ENCODE peak calls at places on chromosomes 3 and 15, in four cellular contexts. N is Caco-2; U is NCI-H2171; R is activated naive CD4-positive, alpha-beta T cell. H is an unnamed sample.

GRCh38 chr3:124634210-124635168 is 95.8 kb upstream of the UMPS start:
- DNase-seq in N (peak), U (no peak), R (no peak), H (no peak)

GRCh38 chr3:106794442-106794841 is 582.8 kb upstream of the CCDC54 start:
- DNase-seq in N (no peak), U (no peak), R (no peak), H (no peak)

GRCh38 chr15:88917764-88918163 is 4.6 kb upstream of the MFGE8 start:
- DNase-seq in N (no peak), U (no peak), R (no peak), H (peak)

GRCh38 chr3:57852896-57853295 is 96.8 kb downstream of the SLMAP start:
- DNase-seq in N (no peak), U (no peak), R (no peak), H (peak)

GRCh38 chr3:138222888-138223287 is 35.8 kb downstream of the ARMC8 start:
- DNase-seq in N (no peak), U (no peak), R (no peak), H (no peak)

GRCh38 chr3:103056953-103057450 is 622.2 kb downstream of the ZPLD1 start:
- DNase-seq in N (no peak), U (no peak), R (no peak), H (no peak)

GRCh38 chr15:25242957-25243799 is 195.6 kb downstream of the UBE3A start:
- DNase-seq in N (no peak), U (no peak), R (no peak), H (no peak)

GRCh38 chr3:155101398-155101797 is 21.3 kb downstream of the MME start:
- DNase-seq in N (no peak), U (no peak), R (no peak), H (peak)

GRCh38 chr15:99454107-99454809 is 111.5 kb upstream of the MEF2A start:
- DNase-seq in N (no peak), U (no peak), R (no peak), H (no peak)

GRCh38 chr3:100645913-100646312 is 36.5 kb downstream of the ADGRG7 start:
- DNase-seq in N (no peak), U (no peak), R (no peak), H (no peak)

GRCh38 chr3:108127301-108127988 is 36.6 kb upstream of the CD47 start:
- DNase-seq in N (no peak), U (no peak), R (peak), H (no peak)

GRCh38 chr3:87207500-87207899 is 19.6 kb upstream of the CHMP2B start:
- DNase-seq in N (no peak), U (no peak), R (no peak), H (no peak)

GRCh38 chr3:32956750-32957570 is 5.5 kb downstream of the CCR4 start:
- DNase-seq in N (no peak), U (no peak), R (no peak), H (no peak)

GRCh38 chr3:171116802-171117395 is 90.4 kb upstream of the SLC2A2 start:
- DNase-seq in N (no peak), U (no peak), R (no peak), H (peak)

GRCh38 chr3:142993958-142994442 is 7.4 kb upstream of the U2SURP start:
- DNase-seq in N (peak), U (peak), R (peak), H (peak)

GRCh38 chr3:176190755-176191154 is 1006.5 kb downstream of the TBL1XR1 start:
- DNase-seq in N (no peak), U (peak), R (no peak), H (no peak)

GRCh38 chr3:155241559-155241958 is 51.9 kb downstream of the STRIT1 start:
- DNase-seq in N (no peak), U (no peak), R (no peak), H (no peak)

GRCh38 chr3:131107637-131108433 is 81.2 kb downstream of the NEK11 start:
- DNase-seq in N (no peak), U (no peak), R (no peak), H (no peak)

GRCh38 chr15:73982251-73982962 is 9.7 kb downstream of the STOML1 start:
- DNase-seq in N (no peak), U (peak), R (no peak), H (peak)

GRCh38 chr3:55592572-55592971 is 105.5 kb upstream of the WNT5A start:
- DNase-seq in N (no peak), U (no peak), R (no peak), H (no peak)

GRCh38 chr3:43785551-43785950 is 94.8 kb downstream of the ABHD5 start:
- DNase-seq in N (no peak), U (no peak), R (no peak), H (no peak)

GRCh38 chr3:15647629-15648167 is 46.2 kb downstream of the BTD start:
- DNase-seq in N (no peak), U (no peak), R (no peak), H (peak)

GRCh38 chr15:90219421-90220141 is 14.2 kb downstream of the CIB1 start:
- DNase-seq in N (no peak), U (no peak), R (peak), H (peak)

GRCh38 chr3:172627057-172627809 is 83.6 kb downstream of the NCEH1 start:
- DNase-seq in N (no peak), U (no peak), R (no peak), H (no peak)

GRCh38 chr3:2024037-2024436 is 74.6 kb upstream of the CNTN4 start:
- DNase-seq in N (no peak), U (no peak), R (no peak), H (no peak)

GRCh38 chr3:4722103-4722502 is 229.0 kb downstream of the ITPR1 start:
- DNase-seq in N (no peak), U (no peak), R (no peak), H (peak)

GRCh38 chr15:95684693-95685115 is 645.8 kb upstream of the NR2F2 start:
- DNase-seq in N (no peak), U (no peak), R (no peak), H (peak)

GRCh38 chr15:75178171-75178937 is 23.3 kb upstream of the C15orf39 start:
- DNase-seq in N (peak), U (no peak), R (no peak), H (no peak)

GRCh38 chr3:174363256-174363655 is 495.9 kb upstream of the NAALADL2 start:
- DNase-seq in N (no peak), U (no peak), R (no peak), H (peak)